ENCODE peak calls at places on chromosome 17, in six cellular contexts. Y is kidney glomerular epithelial cell, A is NCI-H524, H is BJ, W is right atrium auricular region, Z is prostate gland. N is an unnamed sample.

GRCh38 chr17:80477647-80478478 is 1.5 kb upstream of the NPTX1 start:
- DNase-seq in Y (peak; percentile 6), A (peak; percentile 90), H (no peak), W (no peak), Z (no peak), N (peak; percentile 46)

GRCh38 chr17:7988750-7989178 is 13.7 kb upstream of the GUCY2D start:
- DNase-seq in Y (peak; percentile 79), A (peak; percentile 68), H (no peak), W (no peak), Z (peak; percentile 83), N (peak; percentile 76)

GRCh38 chr17:66737524-66737923 is 97.4 kb upstream of the CACNG5 start:
- DNase-seq in Y (no peak), A (peak; percentile 58), H (peak; percentile 12), W (peak; percentile 61), Z (no peak), N (peak; percentile 61)

GRCh38 chr17:1422907-1423306 is 22.9 kb upstream of the YWHAE start:
- DNase-seq in Y (peak; percentile 94), A (no peak), H (peak; percentile 78), W (peak; percentile 69), Z (no peak), N (peak; percentile 97)

GRCh38 chr17:31202968-31203367 is 94.1 kb downstream of the OMG start:
- DNase-seq in Y (no peak), A (no peak), H (no peak), W (no peak), Z (no peak), N (peak; percentile 57)

GRCh38 chr17:31494259-31495048 is 103.0 kb downstream of the RAB11FIP4 start:
- DNase-seq in Y (no peak), A (peak; percentile 70), H (no peak), W (no peak), Z (no peak), N (no peak)

GRCh38 chr17:50075446-50076032 is 19.6 kb upstream of the PDK2 start:
- DNase-seq in Y (no peak), A (no peak), H (no peak), W (no peak), Z (no peak), N (no peak)

GRCh38 chr17:6366144-6366755 is 68.7 kb downstream of the AIPL1 start:
- DNase-seq in Y (peak; percentile 45), A (no peak), H (no peak), W (no peak), Z (no peak), N (peak; percentile 82)

GRCh38 chr17:64173646-64174045 is 43.7 kb upstream of the ERN1 start:
- DNase-seq in Y (no peak), A (no peak), H (no peak), W (no peak), Z (no peak), N (no peak)

GRCh38 chr17:70521821-70522256 is 352.5 kb downstream of the KCNJ2 start:
- DNase-seq in Y (no peak), A (no peak), H (no peak), W (peak; percentile 62), Z (peak; percentile 6), N (peak; percentile 60)

GRCh38 chr17:58308985-58309917 is 19.3 kb downstream of the TSPOAP1 start:
- DNase-seq in Y (no peak), A (no peak), H (no peak), W (no peak), Z (no peak), N (no peak)

GRCh38 chr17:54749157-54749556 is 151.5 kb upstream of the TOM1L1 start:
- DNase-seq in Y (no peak), A (peak; percentile 34), H (no peak), W (no peak), Z (no peak), N (no peak)

GRCh38 chr17:3035968-3036280 is 27.5 kb downstream of the OR1D5 start:
- DNase-seq in Y (no peak), A (no peak), H (no peak), W (no peak), Z (no peak), N (no peak)

GRCh38 chr17:43418441-43419374 is 19.9 kb downstream of the ARL4D start:
- DNase-seq in Y (peak; percentile 86), A (peak; percentile 95), H (peak; percentile 76), W (peak; percentile 88), Z (peak; percentile 59), N (peak; percentile 94)

GRCh38 chr17:28657756-28658155 is 4.0 kb downstream of the SDF2 start:
- DNase-seq in Y (no peak), A (no peak), H (no peak), W (no peak), Z (no peak), N (peak; percentile 29)

GRCh38 chr17:76039121-76039520 is 12.0 kb upstream of the EVPL start:
- DNase-seq in Y (no peak), A (no peak), H (no peak), W (no peak), Z (no peak), N (no peak)

GRCh38 chr17:77647531-77647930 is 311.0 kb upstream of the TNRC6C start:
- DNase-seq in Y (no peak), A (no peak), H (no peak), W (no peak), Z (no peak), N (no peak)

GRCh38 chr17:56593073-56593740 is at the start of gene NOG:
- DNase-seq in Y (no peak), A (peak; percentile 87), H (no peak), W (no peak), Z (peak; percentile 29), N (peak; percentile 64)

N was measured in fibroblast of lung.